ENCODE peak calls at places on chromosomes 6 and 20, in seven cellular contexts. Z is dorsolateral prefrontal cortex, K is mammary epithelial cell, D is Peyer's patch, W is astrocyte, L is adrenal gland, U is iPS DF 6.9. R is an unnamed sample.

GRCh38 chr6:169221264-169221663 is 32.4 kb downstream of the THBS2 start:
- DNase-seq in Z (no peak), K (no peak), D (no peak), W (no peak), L (no peak), U (no peak), R (no peak)

GRCh38 chr6:27986928-27987725 is 30.1 kb downstream of the OR2B6 start:
- DNase-seq in Z (no peak), K (peak), D (no peak), W (peak), L (no peak), U (no peak), R (no peak)

GRCh38 chr6:142225115-142225514 is 76.7 kb upstream of the ADGRG6 start:
- DNase-seq in Z (no peak), K (no peak), D (no peak), W (no peak), L (no peak), U (no peak), R (no peak)

GRCh38 chr20:62511915-62512610 is 36.3 kb upstream of the GATA5 start:
- DNase-seq in Z (no peak), K (no peak), D (no peak), W (no peak), L (no peak), U (no peak), R (no peak)

GRCh38 chr20:36261389-36262105 is 25.3 kb downstream of the AAR2 start:
- DNase-seq in Z (no peak), K (no peak), D (no peak), W (no peak), L (no peak), U (no peak), R (no peak)

GRCh38 chr6:27370391-27370790 is 18.2 kb upstream of the ZNF391 start:
- DNase-seq in Z (no peak), K (no peak), D (no peak), W (no peak), L (no peak), U (no peak), R (no peak)

GRCh38 chr6:90860822-90861601 is 274.1 kb upstream of the MAP3K7 start:
- DNase-seq in Z (no peak), K (no peak), D (no peak), W (no peak), L (no peak), U (no peak), R (no peak)

GRCh38 chr20:58109126-58109880 is 119.2 kb downstream of the ANKRD60 start:
- DNase-seq in Z (no peak), K (peak), D (no peak), W (peak), L (no peak), U (no peak), R (no peak)

GRCh38 chr6:149846321-149846720 is 17.8 kb downstream of the LRP11 start:
- DNase-seq in Z (peak), K (peak), D (no peak), W (peak), L (peak), U (no peak), R (no peak)

GRCh38 chr6:164414695-164415094 is 894.7 kb downstream of the C6orf118 start:
- DNase-seq in Z (no peak), K (no peak), D (no peak), W (no peak), L (no peak), U (no peak), R (no peak)
- H3K27ac ChIP-seq in Z (no peak), K (no peak), D (no peak), W (no peak), L (no peak), U (no peak), R (no peak)

DNA sequence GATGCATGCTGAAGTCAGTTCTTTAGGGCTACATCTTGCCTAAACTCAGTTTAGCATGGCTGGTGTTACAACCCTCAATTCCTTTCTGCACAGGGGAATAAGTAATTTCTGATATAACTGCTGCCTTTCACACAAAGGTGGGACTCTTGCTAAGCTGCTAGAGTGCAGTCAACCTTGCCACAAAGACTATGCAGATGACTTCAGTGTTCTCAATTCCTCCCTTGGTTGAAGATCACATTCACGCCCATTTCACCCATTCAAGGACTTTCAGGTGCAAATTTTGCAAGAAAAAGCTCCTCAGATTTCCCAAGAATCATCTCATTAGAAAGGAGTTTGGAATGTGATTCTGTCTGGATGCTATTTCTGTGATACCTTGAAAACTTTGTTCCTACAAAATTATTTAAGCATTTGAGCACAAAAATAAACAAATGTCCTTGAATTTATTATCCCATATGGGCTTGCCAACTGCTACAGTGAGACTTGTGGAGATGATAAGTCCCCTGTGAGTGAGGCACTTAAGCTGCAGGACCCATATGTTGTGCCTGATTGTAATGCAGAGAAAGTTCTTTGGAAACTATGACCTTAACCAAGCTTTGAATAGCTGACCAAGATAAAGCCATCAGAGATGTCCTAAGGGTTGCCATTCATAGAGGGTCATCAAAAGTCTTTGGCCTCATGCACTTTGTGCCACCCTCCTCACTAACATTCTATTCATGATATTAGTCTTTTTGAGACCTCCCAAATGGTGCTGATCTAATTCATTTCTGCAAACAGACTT is 111.8 kb downstream of the PLCB4 start:
- DNase-seq in Z (no peak), K (no peak), D (no peak), W (no peak), L (no peak), U (peak), R (no peak)
- H3K27ac ChIP-seq in Z (no peak), K (no peak), D (no peak), W (no peak), L (no peak), U (no peak), R (no peak)

GRCh38 chr6:124535299-124535698 is 426.9 kb upstream of the RNF217 start:
- DNase-seq in Z (no peak), K (no peak), D (no peak), W (no peak), L (no peak), U (no peak), R (no peak)

GRCh38 chr6:124536157-124536556 is 426.1 kb upstream of the RNF217 start:
- DNase-seq in Z (no peak), K (no peak), D (no peak), W (no peak), L (no peak), U (no peak), R (no peak)

GRCh38 chr6:124535746-124536145 is 426.5 kb upstream of the RNF217 start:
- DNase-seq in Z (no peak), K (peak), D (no peak), W (peak), L (no peak), U (no peak), R (no peak)

GRCh38 chr6:124536792-124537191 is 425.4 kb upstream of the RNF217 start:
- DNase-seq in Z (no peak), K (no peak), D (no peak), W (peak), L (no peak), U (no peak), R (no peak)

DNA sequence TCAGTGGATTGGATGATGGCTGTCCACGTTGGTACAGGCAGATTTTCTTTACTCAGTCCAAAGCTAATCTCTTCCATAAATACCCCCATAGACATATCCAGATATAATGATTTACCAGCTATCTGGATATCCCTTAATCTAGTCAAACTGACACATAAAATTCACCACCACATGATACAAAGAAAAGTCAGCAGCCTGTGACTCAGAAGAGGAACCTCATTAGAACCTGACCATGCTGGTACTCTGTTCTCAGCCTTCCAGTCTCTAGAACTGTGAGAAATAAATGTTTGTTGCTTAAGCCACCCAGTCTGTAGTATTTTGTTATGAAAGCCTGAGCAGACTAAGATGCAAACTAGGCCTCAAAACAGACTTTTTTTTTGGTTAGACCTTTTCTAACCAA is 431.3 kb upstream of the RNF217 start:
- DNase-seq in Z (no peak), K (no peak), D (no peak), W (no peak), L (no peak), U (no peak), R (no peak)
- H3K27ac ChIP-seq in Z (no peak), K (no peak), D (no peak), W (no peak), L (no peak), U (no peak), R (no peak)

DNA sequence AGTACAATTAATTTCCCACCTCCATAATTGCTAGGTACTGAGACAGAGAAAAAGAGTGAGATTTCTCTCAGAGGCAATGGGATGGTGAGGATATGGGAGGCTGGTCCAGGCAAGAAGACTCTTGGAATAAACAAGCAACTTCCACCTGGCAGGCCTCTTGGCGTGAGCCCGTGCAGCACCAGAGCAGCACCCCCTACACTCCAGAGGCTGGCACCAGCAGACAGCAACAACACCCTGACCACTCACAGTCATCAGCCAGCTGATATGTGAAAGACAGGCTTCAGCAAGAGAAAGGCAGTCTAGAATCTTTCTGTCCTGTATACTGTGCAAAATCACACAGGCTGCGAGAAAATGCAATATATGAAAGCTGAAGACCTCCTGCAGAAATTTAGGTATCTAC is 59.7 kb downstream of the KIF13A start:
- DNase-seq in Z (no peak), K (no peak), D (no peak), W (no peak), L (no peak), U (no peak), R (no peak)
- H3K27ac ChIP-seq in Z (peak), K (no peak), D (no peak), W (no peak), L (no peak), U (no peak), R (no peak)

DNA sequence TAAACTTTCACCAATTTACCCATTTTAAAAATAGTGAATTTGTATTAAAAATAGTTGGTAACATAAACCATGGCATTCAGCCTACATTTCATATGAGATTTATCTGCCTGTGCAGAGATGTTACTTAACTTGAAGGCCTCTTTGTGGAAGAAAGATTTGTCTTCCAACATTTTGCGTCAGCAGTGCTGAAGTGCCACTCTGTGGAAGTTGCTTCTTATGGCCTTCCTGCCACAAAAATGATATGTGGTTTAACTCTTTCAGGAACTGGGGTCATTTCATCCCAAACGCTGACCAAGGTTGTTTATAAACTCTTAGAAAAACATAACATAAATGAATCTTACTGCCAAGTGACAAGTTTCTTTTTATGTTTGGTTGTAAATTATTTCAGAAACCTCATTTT is 246.8 kb downstream of the ARID1B start:
- DNase-seq in Z (no peak), K (no peak), D (no peak), W (peak), L (peak), U (no peak), R (no peak)
- H3K27ac ChIP-seq in Z (no peak), K (no peak), D (no peak), W (no peak), L (peak), U (no peak), R (no peak)

GRCh38 chr6:132279592-132280139 is 121.6 kb downstream of the MOXD1 start:
- DNase-seq in Z (peak), K (peak), D (peak), W (peak), L (peak), U (peak), R (no peak)
- H3K27ac ChIP-seq in Z (no peak), K (no peak), D (no peak), W (peak), L (no peak), U (no peak), R (no peak)

DNA sequence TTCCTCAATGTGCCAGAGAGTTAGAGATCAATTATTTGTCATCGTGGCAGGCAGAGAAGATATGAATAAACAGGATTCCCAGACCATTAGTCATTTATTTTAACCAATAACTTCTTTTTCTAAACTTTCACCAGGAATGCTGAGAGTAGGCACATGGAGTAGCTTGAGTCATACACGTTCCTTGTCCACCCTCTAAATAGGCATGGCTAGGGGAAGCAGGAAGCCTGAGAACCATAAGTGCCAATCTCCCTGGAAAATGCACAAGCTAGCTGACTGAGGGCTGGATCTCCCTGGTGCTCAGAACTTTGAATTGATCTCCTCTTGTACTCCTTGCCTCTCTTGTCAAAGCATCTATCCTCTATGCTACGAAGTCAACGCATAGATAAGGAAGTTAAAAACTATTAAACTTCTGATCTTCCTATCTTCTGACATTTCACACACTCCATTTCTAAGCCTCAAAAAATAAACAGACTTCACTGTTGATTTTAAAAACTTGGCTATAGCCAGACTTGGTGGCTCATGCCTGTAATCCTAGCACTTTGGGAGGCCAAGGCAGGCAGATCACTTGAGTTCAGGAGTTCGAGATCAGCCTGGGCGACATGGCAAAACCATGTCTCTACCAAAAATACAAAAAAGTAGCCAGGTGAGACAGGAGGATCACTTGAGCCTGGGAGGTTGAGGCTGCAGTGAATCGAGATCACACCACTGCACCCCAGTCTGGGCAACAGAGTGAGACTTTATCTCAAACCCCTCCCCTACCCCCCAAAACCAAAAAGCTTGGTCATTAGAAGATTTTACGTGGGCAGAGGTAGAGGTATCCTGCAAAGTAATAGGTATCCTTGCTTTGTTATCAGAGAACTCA is 11.8 kb downstream of the ADTRP start:
- DNase-seq in Z (no peak), K (peak), D (no peak), W (peak), L (peak), U (no peak), R (peak)
- H3K27ac ChIP-seq in Z (no peak), K (peak), D (no peak), W (peak), L (peak), U (no peak), R (peak)

DNA sequence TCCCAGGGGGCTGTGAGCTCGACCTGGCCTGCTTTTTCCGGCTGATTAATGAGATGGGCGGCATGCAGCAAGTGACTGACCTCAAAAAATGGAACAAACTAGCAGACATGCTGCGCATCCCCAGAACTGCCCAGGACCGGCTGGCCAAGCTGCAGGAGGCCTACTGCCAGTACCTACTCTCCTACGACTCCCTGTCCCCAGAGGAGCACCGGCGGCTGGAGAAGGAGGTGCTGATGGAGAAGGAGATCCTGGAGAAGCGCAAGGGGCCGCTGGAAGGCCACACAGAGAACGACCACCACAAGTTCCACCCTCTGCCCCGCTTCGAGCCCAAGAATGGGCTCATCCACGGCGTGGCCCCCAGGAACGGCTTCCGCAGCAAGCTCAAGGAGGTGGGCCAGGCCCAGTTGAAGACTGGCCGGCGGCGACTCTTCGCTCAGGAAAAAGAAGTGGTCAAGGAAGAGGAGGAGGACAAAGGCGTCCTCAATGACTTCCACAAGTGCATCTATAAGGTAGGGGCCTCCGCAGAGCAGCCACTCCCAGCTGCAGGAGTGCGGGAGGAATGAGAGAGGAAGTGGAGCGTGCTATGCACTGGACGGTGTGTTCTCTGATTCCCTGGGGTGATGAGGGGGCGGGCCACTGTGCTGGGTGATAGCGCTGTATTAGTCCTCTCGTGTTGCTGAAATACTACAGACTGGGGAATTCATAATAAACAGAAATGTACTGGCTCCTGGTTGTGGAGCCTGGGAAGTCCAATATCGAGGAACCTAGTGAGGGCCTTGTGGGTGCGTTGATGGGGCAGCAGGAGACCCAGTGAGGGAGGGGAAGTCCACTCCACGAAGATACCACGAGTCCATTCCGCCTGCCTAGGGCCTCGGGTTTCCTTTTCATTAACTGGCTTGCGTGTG is 161.7 kb downstream of the DTNBP1 start:
- DNase-seq in Z (no peak), K (no peak), D (no peak), W (no peak), L (no peak), U (no peak), R (no peak)
- H3K27ac ChIP-seq in Z (no peak), K (no peak), D (no peak), W (no peak), L (no peak), U (no peak), R (no peak)

DNA sequence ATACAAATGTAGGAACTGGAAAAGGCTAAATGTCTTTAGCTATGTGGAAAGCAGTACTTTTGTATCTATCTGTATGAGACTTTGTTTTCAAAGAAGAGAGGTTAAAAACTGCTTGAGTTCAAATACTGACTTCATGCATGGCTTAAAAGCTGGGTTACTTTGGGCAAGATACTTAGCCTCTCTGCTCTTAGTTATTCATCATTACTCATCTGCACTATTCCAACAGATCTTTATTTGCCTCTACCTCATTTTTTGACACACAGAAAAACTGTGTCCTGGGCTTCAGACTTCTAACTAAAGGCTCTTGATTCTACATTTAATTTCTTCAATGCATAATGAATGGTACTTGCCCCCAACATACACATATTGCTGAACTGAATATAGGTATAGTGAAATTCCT is 114.8 kb downstream of the DST start:
- DNase-seq in Z (no peak), K (no peak), D (no peak), W (no peak), L (no peak), U (no peak), R (no peak)
- H3K27ac ChIP-seq in Z (no peak), K (no peak), D (no peak), W (peak), L (no peak), U (no peak), R (peak)

DNA sequence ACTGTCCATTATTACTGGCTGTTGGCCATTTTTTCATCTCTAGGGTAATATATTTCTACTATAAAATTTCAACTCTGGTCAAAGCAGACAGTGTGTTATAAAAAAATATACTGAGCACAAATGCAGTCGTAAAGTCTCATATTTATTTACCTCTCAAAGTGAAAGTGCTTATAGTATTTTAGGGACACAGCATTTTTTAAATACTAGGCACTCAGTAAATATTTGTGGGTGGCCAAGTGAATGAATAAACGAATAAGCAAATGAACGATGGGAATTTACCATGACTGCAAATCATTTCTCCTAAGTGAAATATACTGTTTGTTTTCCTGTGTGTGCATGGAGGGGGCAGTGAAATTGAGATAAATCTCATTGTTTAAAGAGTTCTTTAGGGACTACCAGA is 659.6 kb downstream of the KIF16B start:
- DNase-seq in Z (no peak), K (no peak), D (no peak), W (no peak), L (no peak), U (no peak), R (no peak)
- H3K27ac ChIP-seq in Z (no peak), K (no peak), D (no peak), W (no peak), L (no peak), U (no peak), R (no peak)